ENCODE peak calls at places on chromosome 17, in four cellular contexts. G is stimulated activated CD4-positive, alpha-beta T cell treated with anti-CD3 and anti-CD28 coated beads, Interleukin-15, amount 100 ng/mL, for 1 hour; X is hepatic stellate cell; C is GM23248. K is an unnamed sample.

GRCh38 chr17:13562271-13562800 is 39.4 kb downstream of the HS3ST3A1 start:
- DNase-seq in G (no peak), X (peak), C (peak), K (no peak)

GRCh38 chr17:75531724-75532090 is 6.2 kb downstream of the LLGL2 start:
- DNase-seq in G (no peak), X (no peak), C (no peak), K (no peak)

GRCh38 chr17:38447502-38448095 is 19.3 kb downstream of the ARHGAP23 start:
- DNase-seq in G (no peak), X (no peak), C (no peak), K (no peak)

GRCh38 chr17:39410279-39410678 is 8.9 kb upstream of the FBXL20 start:
- DNase-seq in G (no peak), X (no peak), C (no peak), K (no peak)

GRCh38 chr17:77375917-77376651 is 235.3 kb downstream of the SEC14L1 start:
- DNase-seq in G (peak), X (no peak), C (peak), K (peak)

GRCh38 chr17:37828313-37829124 is 83.7 kb upstream of the HNF1B start:
- DNase-seq in G (no peak), X (no peak), C (peak), K (no peak)

GRCh38 chr17:1241904-1242303 is 28.3 kb upstream of the BHLHA9 start:
- DNase-seq in G (no peak), X (no peak), C (peak), K (no peak)

GRCh38 chr17:82491533-82491932 is 28.0 kb upstream of the FOXK2 start:
- DNase-seq in G (no peak), X (no peak), C (no peak), K (no peak)

GRCh38 chr17:46171939-46172338 is 21.3 kb downstream of the KANSL1 start:
- DNase-seq in G (no peak), X (no peak), C (no peak), K (no peak)

GRCh38 chr17:59154335-59154720 is 658 bp downstream of the SKA2 start:
- DNase-seq in G (no peak), X (peak), C (peak), K (peak)

K was measured in T-helper 9 cell.